ENCODE peak calls at places on chromosome 7, in four cellular contexts. S, L, Y and B are unnamed samples.

GRCh38 chr7:39228946-39229345 is 251.2 kb downstream of the POU6F2 start:
- DNase-seq in Y (no peak), L (no peak), S (peak; percentile 14), B (no peak)

GRCh38 chr7:112449353-112449752 is 907 bp upstream of the IFRD1 start:
- DNase-seq in S (peak; percentile 31), L (no peak), Y (no peak), B (no peak)

GRCh38 chr7:18086165-18087030 is 58.8 kb upstream of the PRPS1L1 start:
- DNase-seq in Y (peak; percentile 36), L (peak; percentile 58), S (no peak), B (no peak)

GRCh38 chr7:8250547-8250946 is 11.4 kb downstream of the ICA1 start:
- DNase-seq in Y (no peak), S (no peak), L (no peak), B (no peak)

GRCh38 chr7:155269766-155270585 is 27.7 kb upstream of the INSIG1 start:
- DNase-seq in L (no peak), S (peak; percentile 73), Y (no peak), B (peak; percentile 87)

GRCh38 chr7:38410056-38410455 is 136.6 kb upstream of the TARP start:
- DNase-seq in S (no peak), L (no peak), Y (no peak), B (no peak)

GRCh38 chr7:112630565-112630964 is 149.8 kb downstream of the LSMEM1 start:
- DNase-seq in Y (peak; percentile 34), S (peak; percentile 37), L (no peak), B (peak; percentile 65)

GRCh38 chr7:128352138-128352537 is 8.4 kb upstream of the RBM28 start:
- DNase-seq in Y (peak; percentile 73), L (peak; percentile 82), S (no peak), B (no peak)

GRCh38 chr7:117808273-117808868 is 64.9 kb downstream of the CTTNBP2 start:
- DNase-seq in S (no peak), Y (no peak), L (no peak), B (no peak)

GRCh38 chr7:41065663-41066062 is 637.2 kb downstream of the INHBA start:
- DNase-seq in S (no peak), Y (no peak), L (no peak), B (no peak)

GRCh38 chr7:80593869-80594587 is 44.4 kb upstream of the CD36 start:
- DNase-seq in S (no peak), Y (peak; percentile 13), L (no peak), B (no peak)

GRCh38 chr7:156386097-156386496 is 254.5 kb upstream of the RNF32 start:
- DNase-seq in L (no peak), S (no peak), Y (no peak), B (no peak)

GRCh38 chr7:155381852-155382801 is 75.8 kb upstream of the EN2 start:
- DNase-seq in S (no peak), Y (no peak), L (peak; percentile 46), B (no peak)

GRCh38 chr7:151570366-151570915 is 50.7 kb upstream of the RHEB start:
- DNase-seq in Y (peak; percentile 47), S (no peak), L (no peak), B (no peak)

GRCh38 chr7:40057292-40057691 is 77.1 kb downstream of the MPLKIP start:
- DNase-seq in S (peak; percentile 7), L (no peak), Y (peak; percentile 46), B (peak; percentile 3)

GRCh38 chr7:111238891-111239290 is 148.0 kb downstream of the LRRN3 start:
- DNase-seq in S (no peak), L (no peak), Y (peak; percentile 43), B (no peak)

GRCh38 chr7:7567898-7568531 is 1.3 kb downstream of the MIOS start:
- DNase-seq in L (no peak), Y (no peak), S (no peak), B (no peak)

GRCh38 chr7:47329320-47329926 is 252.5 kb downstream of the TNS3 start:
- DNase-seq in Y (no peak), L (no peak), S (peak; percentile 43), B (no peak)

GRCh38 chr7:130943336-130943901 is 209.4 kb upstream of the KLF14 start:
- DNase-seq in S (peak; percentile 70), L (no peak), Y (peak; percentile 77), B (no peak)

GRCh38 chr7:87876759-87877234 is 504 bp downstream of the DBF4 start:
- DNase-seq in Y (peak; percentile 70), S (peak; percentile 71), L (peak; percentile 72), B (no peak)

GRCh38 chr7:141045126-141045841 is 28.6 kb upstream of the TMEM178B start:
- DNase-seq in Y (no peak), L (no peak), S (peak; percentile 29), B (no peak)

GRCh38 chr7:84837405-84837804 is 349.5 kb downstream of the SEMA3D start:
- DNase-seq in Y (no peak), L (no peak), S (no peak), B (peak; percentile 22)

GRCh38 chr7:134932707-134933370 is 53.5 kb upstream of the AGBL3 start:
- DNase-seq in S (peak; percentile 92), Y (peak; percentile 88), L (no peak), B (no peak)

GRCh38 chr7:24899905-24900304 is 80.1 kb downstream of the OSBPL3 start:
- DNase-seq in S (no peak), L (no peak), Y (no peak), B (no peak)

GRCh38 chr7:29873644-29874294 is 67.5 kb downstream of the WIPF3 start:
- DNase-seq in L (no peak), Y (no peak), S (no peak), B (no peak)

GRCh38 chr7:94635687-94636086 is 20.2 kb downstream of the SGCE start:
- DNase-seq in L (no peak), Y (no peak), S (no peak), B (no peak)

GRCh38 chr7:7399707-7400106 is 136.0 kb downstream of the COL28A1 start:
- DNase-seq in L (no peak), S (no peak), Y (no peak), B (no peak)

GRCh38 chr7:150453186-150453585 is 2.8 kb downstream of the GIMAP8 start:
- DNase-seq in L (no peak), Y (no peak), S (no peak), B (no peak)

GRCh38 chr7:142855756-142856564 is 1.1 kb downstream of the EPHB6 start:
- DNase-seq in Y (peak; percentile 78), L (peak; percentile 84), S (no peak), B (no peak)

GRCh38 chr7:17185690-17186070 is 112.8 kb upstream of the AHR start:
- DNase-seq in S (peak; percentile 64), Y (peak; percentile 75), L (no peak), B (peak; percentile 46)

GRCh38 chr7:33986951-33987948 is 81.9 kb downstream of the BMPER start:
- DNase-seq in S (peak; percentile 98), Y (peak; percentile 96), L (no peak), B (peak; percentile 95)

GRCh38 chr7:5743803-5744202 is 37.7 kb downstream of the RNF216 start:
- DNase-seq in Y (no peak), S (no peak), L (no peak), B (no peak)

GRCh38 chr7:100124301-100125229 is 2.2 kb upstream of the MBLAC1 start:
- DNase-seq in Y (no peak), S (no peak), L (no peak), B (no peak)

GRCh38 chr7:47258798-47259197 is 323.1 kb downstream of the TNS3 start:
- DNase-seq in S (no peak), L (no peak), Y (no peak), B (no peak)

GRCh38 chr7:121103579-121103978 is 115.1 kb downstream of the CPED1 start:
- DNase-seq in Y (no peak), S (no peak), L (no peak), B (no peak)

GRCh38 chr7:73522081-73522818 is at the start of gene BAZ1B:
- DNase-seq in L (peak; percentile 99), Y (peak; percentile 100), S (peak; percentile 95), B (peak; percentile 96)

GRCh38 chr7:79880312-79880711 is 254.3 kb upstream of the GNAI1 start:
- DNase-seq in S (no peak), Y (no peak), L (no peak), B (no peak)

GRCh38 chr7:92729751-92730150 is 106.6 kb downstream of the CDK6 start:
- DNase-seq in Y (no peak), L (no peak), S (no peak), B (no peak)

DNA sequence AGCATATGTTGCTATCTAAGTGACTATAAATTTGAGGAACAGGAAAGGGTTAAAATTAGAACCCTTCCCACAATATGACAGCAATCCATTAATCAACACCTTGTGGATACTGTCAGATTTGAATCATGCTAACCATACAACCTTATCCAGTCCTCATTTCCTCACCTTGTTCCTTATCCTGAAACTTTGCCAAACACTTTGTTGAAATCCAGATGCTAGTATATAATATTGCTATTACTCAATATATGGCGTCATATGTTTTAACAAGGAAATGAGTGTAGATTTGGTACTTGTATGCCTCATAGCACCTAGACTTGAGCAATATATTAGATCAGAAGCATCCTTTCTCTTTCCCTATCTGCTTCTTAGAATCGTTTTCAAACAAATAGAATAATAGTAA is 66.3 kb upstream of the SLC25A13 start:
- DNase-seq in Y (peak; percentile 71), L (no peak), S (peak; percentile 9), B (peak; percentile 68)
- H3K4me3 ChIP-seq in Y (no peak overlapping the region), L (no peak overlapping the region), S (no peak overlapping the region), B (no peak overlapping the region)

DNA sequence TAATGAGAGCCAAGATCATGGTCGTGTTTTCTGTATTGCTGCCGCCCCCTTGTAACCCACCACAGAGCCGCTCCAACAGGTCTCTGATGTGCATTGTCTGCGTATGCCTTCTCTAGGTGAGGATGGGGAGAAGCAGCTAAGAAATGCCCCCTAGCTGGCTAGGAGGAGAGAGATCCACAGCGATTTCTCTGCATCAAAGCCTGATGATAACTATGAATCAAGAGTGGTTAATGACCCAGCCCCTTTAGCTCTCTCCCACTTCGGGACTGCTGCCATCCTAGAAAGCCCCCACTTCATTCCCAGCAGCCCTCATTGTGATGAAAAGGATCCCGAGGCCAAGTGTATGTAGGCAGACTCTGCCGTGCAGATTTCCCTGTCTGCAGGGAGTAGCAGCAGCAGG is 3.0 kb downstream of the PLXNA4 start:
- DNase-seq in S (no peak), Y (no peak), L (no peak), B (no peak)
- H3K4me3 ChIP-seq in S (no peak overlapping the region), Y (no peak overlapping the region), L (no peak overlapping the region), B (no peak overlapping the region)

GRCh38 chr7:116512524-116513188 is 12.2 kb upstream of the CAV1 start:
- DNase-seq in L (no peak), Y (peak; percentile 64), S (peak; percentile 83), B (no peak)
- H3K4me3 ChIP-seq in L (peak overlapping the region; percentile 60), Y (no peak overlapping the region), S (no peak overlapping the region), B (no peak overlapping the region)

GRCh38 chr7:144408116-144408515 is 4.6 kb upstream of the NOBOX start:
- DNase-seq in Y (no peak), L (no peak), S (no peak), B (no peak)
- H3K4me3 ChIP-seq in Y (no peak overlapping the region), L (no peak overlapping the region), S (no peak overlapping the region), B (no peak overlapping the region)

DNA sequence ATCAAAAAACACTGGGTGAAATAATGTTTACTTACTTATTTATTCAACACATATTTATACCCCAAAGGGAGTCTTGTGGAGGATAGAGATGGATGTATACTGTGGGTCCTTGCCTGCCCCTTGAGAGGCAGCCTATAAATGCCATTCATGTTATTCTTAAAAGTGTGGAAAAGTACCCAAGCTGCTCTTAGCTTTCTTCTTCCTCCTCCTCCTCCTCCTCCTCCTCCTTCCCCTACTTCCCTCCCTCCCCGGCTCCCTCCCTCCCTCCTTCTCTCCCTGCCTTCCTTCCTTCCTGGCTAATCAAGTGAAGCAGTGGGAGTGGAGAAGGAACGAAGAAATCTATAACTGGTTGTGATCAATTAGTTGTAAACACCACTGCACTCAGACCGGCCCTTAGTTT is 21.2 kb upstream of the IGF2BP3 start:
- DNase-seq in L (no peak), Y (peak; percentile 26), S (no peak), B (no peak)
- H3K4me3 ChIP-seq in L (no peak overlapping the region), Y (no peak overlapping the region), S (no peak overlapping the region), B (no peak overlapping the region)

GRCh38 chr7:103079836-103080235 is 4.9 kb downstream of the ARMC10 start:
- DNase-seq in Y (no peak), S (no peak), L (no peak), B (no peak)
- H3K4me3 ChIP-seq in Y (no peak overlapping the region), S (no peak overlapping the region), L (no peak overlapping the region), B (no peak overlapping the region)